ENCODE peak calls at places on chromosome 3, in four cellular contexts. A is adrenal gland, U is upper lobe of left lung, S is ovary. R is an unnamed sample.

GRCh38 chr3:154023148-154023547 is 98.0 kb upstream of the ARHGEF26 start:
- DNase-seq in A (no peak), U (no peak), S (no peak), R (no peak)

GRCh38 chr3:65575376-65575840 is 463.3 kb downstream of the MAGI1 start:
- DNase-seq in A (no peak), U (no peak), S (no peak), R (no peak)

GRCh38 chr3:118408431-118408830 is 626.2 kb downstream of the IGSF11 start:
- DNase-seq in A (no peak), U (no peak), S (no peak), R (no peak)

GRCh38 chr3:194446172-194446571 is 40.6 kb downstream of the ATP13A3 start:
- DNase-seq in A (no peak), U (no peak), S (no peak), R (no peak)

GRCh38 chr3:155744091-155744625 is 713 bp downstream of the PLCH1 start:
- DNase-seq in A (peak; percentile 37), U (peak; percentile 79), S (peak; percentile 69), R (peak; percentile 44)

GRCh38 chr3:194194051-194194756 is 58.3 kb downstream of the HES1 start:
- DNase-seq in A (no peak), U (no peak), S (no peak), R (no peak)

GRCh38 chr3:169362261-169362660 is 301.3 kb downstream of the MECOM start:
- DNase-seq in A (peak; percentile 16), U (no peak), S (no peak), R (no peak)

GRCh38 chr3:183475019-183475418 is 46.6 kb upstream of the MCF2L2 start:
- DNase-seq in A (no peak), U (no peak), S (no peak), R (no peak)

GRCh38 chr3:127419140-127419539 is 131.3 kb upstream of the PRR20G start:
- DNase-seq in A (no peak), U (no peak), S (no peak), R (no peak)

GRCh38 chr3:23926736-23927135 is 9.8 kb downstream of the RPL15 start:
- DNase-seq in A (no peak), U (no peak), S (no peak), R (no peak)

GRCh38 chr3:16173696-16174355 is 654 bp upstream of the GALNT15 start:
- DNase-seq in A (no peak), U (no peak), S (no peak), R (no peak)

GRCh38 chr3:126912027-126912422 is 70.9 kb upstream of the PLXNA1 start:
- DNase-seq in A (no peak), U (no peak), S (no peak), R (no peak)

GRCh38 chr3:170418422-170419300 is at the start of gene CLDN11:
- DNase-seq in A (no peak), U (no peak), S (peak; percentile 92), R (no peak)

GRCh38 chr3:61358364-61358763 is 107.1 kb upstream of the FHIT start:
- DNase-seq in A (peak; percentile 75), U (peak; percentile 69), S (peak; percentile 74), R (peak; percentile 3)

GRCh38 chr3:188220988-188221818 is 67.2 kb downstream of the LPP start:
- DNase-seq in A (peak; percentile 72), U (no peak), S (no peak), R (no peak)

GRCh38 chr3:86175051-86175536 is 815.9 kb downstream of the VGLL3 start:
- DNase-seq in A (no peak), U (no peak), S (no peak), R (no peak)

GRCh38 chr3:177493091-177493490 is 295.8 kb upstream of the TBL1XR1 start:
- DNase-seq in A (no peak), U (no peak), S (no peak), R (no peak)

GRCh38 chr3:54706783-54707182 is 221.1 kb downstream of the LRTM1 start:
- DNase-seq in A (no peak), U (no peak), S (no peak), R (no peak)

GRCh38 chr3:177169936-177170722 is 27.2 kb downstream of the TBL1XR1 start:
- DNase-seq in A (no peak), U (no peak), S (no peak), R (no peak)

GRCh38 chr3:179695672-179696313 is 43.0 kb downstream of the USP13 start:
- DNase-seq in A (no peak), U (no peak), S (no peak), R (no peak)

GRCh38 chr3:160343132-160343531 is 55.9 kb downstream of the IFT80 start:
- DNase-seq in A (no peak), U (no peak), S (no peak), R (no peak)

GRCh38 chr3:128585974-128586373 is 64.6 kb downstream of the RPN1 start:
- DNase-seq in A (no peak), U (no peak), S (no peak), R (no peak)

GRCh38 chr3:193943200-193943599 is 192.7 kb upstream of the HES1 start:
- DNase-seq in A (no peak), U (no peak), S (peak; percentile 42), R (no peak)

GRCh38 chr3:71710906-71711494 is 14.2 kb downstream of the EIF4E3 start:
- DNase-seq in A (no peak), U (no peak), S (no peak), R (peak; percentile 17)

GRCh38 chr3:111979689-111980025 is 831 bp downstream of the ABHD10 start:
- DNase-seq in A (no peak), U (no peak), S (no peak), R (no peak)

GRCh38 chr3:119604878-119605277 is 7.2 kb downstream of the PLA1A start:
- DNase-seq in A (no peak), U (no peak), S (no peak), R (no peak)

DNA sequence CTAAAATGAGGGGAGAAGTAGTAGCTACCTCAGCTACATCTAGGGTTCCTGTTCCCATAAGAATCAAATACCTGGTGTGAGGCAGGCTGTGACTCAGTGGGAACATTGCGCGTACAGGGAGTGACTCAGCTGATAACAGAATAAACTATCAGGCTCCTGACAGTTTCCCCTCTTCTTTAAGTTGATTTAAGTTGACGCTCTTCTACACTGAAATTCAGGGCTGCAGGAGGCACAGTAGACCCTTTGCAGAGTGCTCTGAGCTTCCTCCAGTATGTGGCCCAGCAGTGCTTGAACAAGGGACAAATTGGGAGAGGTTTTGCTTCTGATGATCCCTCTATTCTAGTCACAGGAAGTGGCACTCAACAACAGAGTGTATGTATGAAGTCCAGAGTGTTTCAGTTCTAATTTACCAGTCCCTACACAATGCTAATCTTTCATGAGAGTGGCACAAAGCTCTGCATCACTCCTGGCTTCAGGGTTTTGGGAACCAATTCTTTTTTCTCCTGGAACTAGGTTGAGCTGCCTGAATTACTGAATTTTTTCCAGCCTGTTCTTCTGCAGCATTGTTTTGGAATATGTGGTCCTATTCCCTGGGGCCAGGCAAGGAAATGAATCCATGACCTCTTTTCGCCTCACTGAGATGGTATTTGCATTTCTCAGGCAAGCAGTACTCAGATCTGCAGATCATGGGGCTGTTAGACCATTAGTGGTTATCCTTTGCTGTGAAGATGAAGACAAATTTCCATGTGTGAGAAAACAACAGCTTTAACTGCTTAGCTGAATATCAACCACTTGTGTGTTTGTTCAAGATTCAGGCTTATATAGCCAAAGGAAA is 25.5 kb upstream of the GPR171 start:
- DNase-seq in A (no peak), U (no peak), S (no peak), R (no peak)
- TF ChIP-seq POLR2A in A (no peak), U (no peak), S (no peak), R (no peak)

GRCh38 chr3:13013994-13014754 is 59.1 kb downstream of the IQSEC1 start:
- DNase-seq in A (no peak), U (no peak), S (no peak), R (no peak)
- TF ChIP-seq POLR2A in A (no peak), U (no peak), S (no peak), R (no peak)

DNA sequence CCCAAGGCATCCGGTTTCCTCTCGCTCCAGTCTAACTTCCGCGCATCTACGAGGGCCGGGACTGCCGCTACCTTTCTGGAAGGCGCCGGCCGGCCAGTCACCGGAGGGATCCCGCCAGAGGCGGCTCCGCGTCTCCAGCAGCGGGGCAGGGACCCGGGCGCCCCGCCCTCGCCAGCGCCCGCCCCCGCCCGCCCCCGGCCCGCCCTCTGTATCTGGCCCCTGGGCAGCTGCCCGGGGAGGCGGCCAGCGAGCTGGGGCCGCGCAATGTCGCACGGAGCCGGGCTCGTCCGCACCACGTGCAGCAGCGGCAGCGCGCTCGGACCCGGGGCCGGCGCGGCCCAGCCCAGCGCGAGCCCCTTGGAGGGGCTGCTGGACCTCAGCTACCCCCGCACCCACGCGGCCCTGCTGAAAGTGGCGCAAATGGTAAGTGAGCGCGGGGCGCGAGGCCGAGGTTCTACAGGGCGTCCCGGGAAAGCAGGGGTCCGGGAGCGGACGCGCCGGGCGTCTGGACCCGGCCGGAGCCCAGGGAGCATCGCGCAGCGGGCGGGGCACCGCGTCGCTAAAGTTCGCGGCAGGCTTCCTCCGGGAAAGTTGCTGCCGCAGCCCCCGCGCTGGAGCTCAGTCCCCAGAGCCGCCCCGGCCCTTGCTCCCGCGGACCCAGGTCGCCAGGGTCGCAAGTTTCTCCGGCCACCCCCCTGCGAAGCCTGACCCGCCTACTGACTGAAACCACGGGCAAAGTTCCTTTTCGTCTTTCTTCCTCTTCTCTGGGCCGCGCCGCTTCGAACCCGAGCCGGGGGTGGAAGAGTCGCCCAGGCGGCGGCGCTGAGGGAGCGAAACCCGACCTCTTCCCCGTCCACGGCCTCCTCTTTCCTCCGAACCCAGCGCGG is at the start of gene CMTM7:
- DNase-seq in A (peak; percentile 77), U (peak; percentile 90), S (peak; percentile 72), R (peak; percentile 23)
- TF ChIP-seq POLR2A in A (peak; percentile 68), U (no peak), S (peak; percentile 45), R (no peak)

DNA sequence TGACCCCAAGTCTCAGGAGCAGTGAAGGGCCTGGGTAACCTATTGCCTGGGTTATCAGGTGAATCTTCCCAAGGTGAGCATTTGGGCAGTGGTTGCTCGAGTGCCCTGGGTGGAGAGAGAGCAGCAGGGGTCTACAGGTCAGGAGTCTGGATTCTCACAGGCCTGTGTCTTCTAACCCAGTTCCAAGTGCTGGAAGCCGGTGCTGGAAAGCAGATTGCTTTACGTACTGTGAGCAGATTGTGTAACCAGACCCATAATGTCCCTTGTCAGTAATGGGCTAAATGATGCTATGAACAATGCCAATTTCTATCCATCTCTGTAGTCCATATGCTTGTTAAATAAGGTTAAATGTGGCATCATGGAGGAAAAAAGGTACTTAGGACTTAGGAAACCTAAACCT is 106.4 kb downstream of the TPRG1 start:
- DNase-seq in A (no peak), U (no peak), S (no peak), R (no peak)
- TF ChIP-seq POLR2A in A (no peak), U (no peak), S (no peak), R (no peak)

DNA sequence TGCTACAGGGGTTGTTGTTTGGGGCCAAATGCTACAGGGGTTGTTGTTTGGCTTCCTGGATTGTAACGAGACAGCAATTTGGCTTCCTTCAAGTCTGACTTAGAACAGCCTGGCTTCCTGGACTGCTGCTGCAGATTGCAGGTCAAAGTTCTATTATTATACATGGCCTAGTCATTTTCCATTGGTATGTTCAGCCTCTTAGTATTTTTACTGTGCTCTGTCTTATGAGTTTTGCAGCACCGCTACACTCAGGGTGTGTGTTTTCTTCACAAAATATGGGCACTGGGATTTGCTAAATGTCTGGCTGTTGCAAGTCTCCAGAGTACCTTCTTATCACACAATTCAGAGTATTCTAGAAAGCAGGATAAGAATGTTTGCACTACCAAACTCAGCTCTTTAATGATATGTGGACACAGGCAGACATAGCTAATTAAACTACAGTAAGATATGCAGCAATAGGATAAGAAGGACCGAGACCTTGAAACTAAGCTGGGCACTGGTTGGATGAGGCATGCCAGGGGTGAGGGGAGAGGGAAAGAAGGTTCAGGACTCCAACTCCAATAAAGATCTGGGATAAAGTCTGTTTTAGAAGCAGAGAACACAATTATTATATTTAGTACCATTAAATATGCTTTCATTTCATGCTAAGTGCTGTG is 203.0 kb upstream of the PDZRN3 start:
- DNase-seq in A (no peak), U (no peak), S (no peak), R (no peak)
- TF ChIP-seq POLR2A in A (no peak), U (no peak), S (no peak), R (no peak)

R was measured in GM12892.